ENCODE peak calls at places on chromosomes 2 and 18, in seven cellular contexts. One of them, this sample, is unnamed.
A peak's percentile ranks its signal among the peaks of the same experiment; 100 is the strongest.

GRCh38 chr2:50963734-50964133 is 68.2 kb downstream of the NRXN1 start:
- DNase-seq in Peyer's patch: no peak
- DNase-seq in neural progenitor cell: no peak
- DNase-seq in cardiac muscle cell: no peak
- DNase-seq in caudate nucleus: no peak
- DNase-seq in hepatocyte: no peak
- DNase-seq in A549: no peak
- DNase-seq in this sample: no peak

GRCh38 chr2:202014328-202015034 is 19.2 kb upstream of the FZD7 start:
- DNase-seq in A549: no peak
- DNase-seq in caudate nucleus: no peak
- DNase-seq in Peyer's patch: no peak
- DNase-seq in cardiac muscle cell: no peak
- DNase-seq in neural progenitor cell: no peak
- DNase-seq in hepatocyte: no peak
- DNase-seq in this sample: peak; percentile 23

GRCh38 chr2:232502901-232503791 is 15.5 kb upstream of the ECEL1 start:
- DNase-seq in hepatocyte: peak; percentile 79
- DNase-seq in A549: peak; percentile 28
- DNase-seq in cardiac muscle cell: peak; percentile 48
- DNase-seq in caudate nucleus: no peak
- DNase-seq in Peyer's patch: no peak
- DNase-seq in neural progenitor cell: peak; percentile 84
- DNase-seq in this sample: peak; percentile 9

GRCh38 chr2:169141713-169142352 is 72.5 kb downstream of the DHRS9 start:
- DNase-seq in neural progenitor cell: peak; percentile 75
- DNase-seq in Peyer's patch: peak; percentile 41
- DNase-seq in A549: peak; percentile 46
- DNase-seq in caudate nucleus: no peak
- DNase-seq in hepatocyte: peak; percentile 75
- DNase-seq in cardiac muscle cell: peak; percentile 72
- DNase-seq in this sample: peak; percentile 63

GRCh38 chr2:113711857-113712256 is 44.6 kb downstream of the SLC35F5 start:
- DNase-seq in A549: no peak
- DNase-seq in caudate nucleus: no peak
- DNase-seq in hepatocyte: no peak
- DNase-seq in cardiac muscle cell: no peak
- DNase-seq in Peyer's patch: no peak
- DNase-seq in neural progenitor cell: no peak
- DNase-seq in this sample: no peak

GRCh38 chr2:64644240-64645013 is 9.3 kb downstream of the SERTAD2 start:
- DNase-seq in hepatocyte: peak; percentile 88
- DNase-seq in A549: peak; percentile 91
- DNase-seq in neural progenitor cell: peak; percentile 87
- DNase-seq in Peyer's patch: peak; percentile 79
- DNase-seq in cardiac muscle cell: peak; percentile 87
- DNase-seq in caudate nucleus: no peak
- DNase-seq in this sample: peak; percentile 32

GRCh38 chr18:34999734-35000397 is 41.3 kb upstream of the MAPRE2 start:
- DNase-seq in Peyer's patch: no peak
- DNase-seq in cardiac muscle cell: no peak
- DNase-seq in A549: no peak
- DNase-seq in caudate nucleus: no peak
- DNase-seq in hepatocyte: no peak
- DNase-seq in neural progenitor cell: peak; percentile 52
- DNase-seq in this sample: no peak

GRCh38 chr18:50393802-50394201 is 19.0 kb downstream of the SKA1 start:
- DNase-seq in A549: no peak
- DNase-seq in caudate nucleus: no peak
- DNase-seq in Peyer's patch: no peak
- DNase-seq in cardiac muscle cell: no peak
- DNase-seq in hepatocyte: no peak
- DNase-seq in neural progenitor cell: no peak
- DNase-seq in this sample: no peak

GRCh38 chr18:67363694-67364093 is 152.8 kb downstream of the DSEL start:
- DNase-seq in neural progenitor cell: no peak
- DNase-seq in A549: no peak
- DNase-seq in caudate nucleus: no peak
- DNase-seq in hepatocyte: no peak
- DNase-seq in Peyer's patch: no peak
- DNase-seq in cardiac muscle cell: no peak
- DNase-seq in this sample: no peak

GRCh38 chr2:11683966-11684365 is 14.0 kb upstream of the NTSR2 start:
- DNase-seq in caudate nucleus: no peak
- DNase-seq in A549: no peak
- DNase-seq in Peyer's patch: no peak
- DNase-seq in cardiac muscle cell: no peak
- DNase-seq in hepatocyte: no peak
- DNase-seq in neural progenitor cell: no peak
- DNase-seq in this sample: no peak

GRCh38 chr2:70887550-70888229 is 48.0 kb upstream of the ATP6V1B1 start:
- DNase-seq in neural progenitor cell: peak; percentile 93
- DNase-seq in cardiac muscle cell: peak; percentile 67
- DNase-seq in A549: peak; percentile 74
- DNase-seq in Peyer's patch: no peak
- DNase-seq in hepatocyte: peak; percentile 56
- DNase-seq in caudate nucleus: no peak
- DNase-seq in this sample: peak; percentile 24

GRCh38 chr18:21474621-21475020 is 125.9 kb downstream of the ESCO1 start:
- DNase-seq in Peyer's patch: no peak
- DNase-seq in caudate nucleus: no peak
- DNase-seq in neural progenitor cell: peak; percentile 12
- DNase-seq in cardiac muscle cell: no peak
- DNase-seq in hepatocyte: no peak
- DNase-seq in A549: no peak
- DNase-seq in this sample: no peak

GRCh38 chr2:147945660-147946059 is 74.9 kb downstream of the ORC4 start:
- DNase-seq in caudate nucleus: no peak
- DNase-seq in hepatocyte: no peak
- DNase-seq in A549: no peak
- DNase-seq in neural progenitor cell: peak; percentile 40
- DNase-seq in cardiac muscle cell: peak; percentile 66
- DNase-seq in Peyer's patch: no peak
- DNase-seq in this sample: no peak

GRCh38 chr2:171712051-171712450 is 24.8 kb downstream of the DYNC1I2 start:
- DNase-seq in neural progenitor cell: no peak
- DNase-seq in cardiac muscle cell: no peak
- DNase-seq in Peyer's patch: no peak
- DNase-seq in hepatocyte: no peak
- DNase-seq in caudate nucleus: no peak
- DNase-seq in A549: no peak
- DNase-seq in this sample: no peak

GRCh38 chr2:66771359-66771978 is 336.5 kb downstream of the MEIS1 start:
- DNase-seq in cardiac muscle cell: no peak
- DNase-seq in caudate nucleus: no peak
- DNase-seq in Peyer's patch: no peak
- DNase-seq in A549: no peak
- DNase-seq in neural progenitor cell: no peak
- DNase-seq in hepatocyte: no peak
- DNase-seq in this sample: no peak

GRCh38 chr2:84830758-84831500 is 50.0 kb downstream of the TRABD2A start:
- DNase-seq in caudate nucleus: no peak
- DNase-seq in Peyer's patch: no peak
- DNase-seq in hepatocyte: no peak
- DNase-seq in A549: no peak
- DNase-seq in cardiac muscle cell: no peak
- DNase-seq in neural progenitor cell: peak; percentile 8
- DNase-seq in this sample: no peak

GRCh38 chr2:239158641-239159475 is 242.0 kb downstream of the HDAC4 start:
- DNase-seq in hepatocyte: no peak
- DNase-seq in Peyer's patch: no peak
- DNase-seq in neural progenitor cell: peak; percentile 18
- DNase-seq in caudate nucleus: no peak
- DNase-seq in cardiac muscle cell: no peak
- DNase-seq in A549: no peak
- DNase-seq in this sample: no peak

GRCh38 chr18:55083461-55083860 is 124.2 kb upstream of the CCDC68 start:
- DNase-seq in cardiac muscle cell: no peak
- DNase-seq in hepatocyte: no peak
- DNase-seq in neural progenitor cell: no peak
- DNase-seq in caudate nucleus: no peak
- DNase-seq in Peyer's patch: no peak
- DNase-seq in A549: no peak
- DNase-seq in this sample: no peak

GRCh38 chr2:1625281-1626001 is 118.9 kb downstream of the PXDN start:
- DNase-seq in neural progenitor cell: peak; percentile 83
- DNase-seq in A549: peak; percentile 40
- DNase-seq in caudate nucleus: no peak
- DNase-seq in Peyer's patch: no peak
- DNase-seq in cardiac muscle cell: no peak
- DNase-seq in hepatocyte: peak; percentile 50
- DNase-seq in this sample: no peak

GRCh38 chr2:162403884-162404283 is 60.0 kb downstream of the GCA start:
- DNase-seq in A549: no peak
- DNase-seq in Peyer's patch: no peak
- DNase-seq in neural progenitor cell: no peak
- DNase-seq in hepatocyte: no peak
- DNase-seq in caudate nucleus: no peak
- DNase-seq in cardiac muscle cell: no peak
- DNase-seq in this sample: no peak

GRCh38 chr18:9696112-9696511 is 12.0 kb upstream of the RAB31 start:
- DNase-seq in neural progenitor cell: no peak
- DNase-seq in hepatocyte: no peak
- DNase-seq in caudate nucleus: no peak
- DNase-seq in cardiac muscle cell: no peak
- DNase-seq in Peyer's patch: no peak
- DNase-seq in A549: no peak
- DNase-seq in this sample: no peak

GRCh38 chr2:54581326-54582039 is 125.4 kb downstream of the SPTBN1 start:
- DNase-seq in cardiac muscle cell: no peak
- DNase-seq in Peyer's patch: no peak
- DNase-seq in A549: no peak
- DNase-seq in neural progenitor cell: no peak
- DNase-seq in hepatocyte: no peak
- DNase-seq in caudate nucleus: no peak
- DNase-seq in this sample: no peak

GRCh38 chr2:189066037-189066436 is 91.9 kb downstream of the COL3A1 start:
- DNase-seq in hepatocyte: no peak
- DNase-seq in cardiac muscle cell: no peak
- DNase-seq in neural progenitor cell: no peak
- DNase-seq in A549: no peak
- DNase-seq in caudate nucleus: no peak
- DNase-seq in Peyer's patch: no peak
- DNase-seq in this sample: no peak

GRCh38 chr2:99772766-99773331 is 283.0 kb upstream of the REV1 start:
- DNase-seq in Peyer's patch: no peak
- DNase-seq in cardiac muscle cell: no peak
- DNase-seq in hepatocyte: no peak
- DNase-seq in caudate nucleus: no peak
- DNase-seq in A549: no peak
- DNase-seq in neural progenitor cell: no peak
- DNase-seq in this sample: no peak
- H3K27ac ChIP-seq in Peyer's patch: no peak overlapping the region
- H3K27ac ChIP-seq in cardiac muscle cell: no peak overlapping the region
- H3K27ac ChIP-seq in hepatocyte: no peak overlapping the region
- H3K27ac ChIP-seq in caudate nucleus: no peak overlapping the region
- H3K27ac ChIP-seq in A549: no peak overlapping the region
- H3K27ac ChIP-seq in neural progenitor cell: no peak overlapping the region
- H3K27ac ChIP-seq in this sample: no peak overlapping the region

DNA sequence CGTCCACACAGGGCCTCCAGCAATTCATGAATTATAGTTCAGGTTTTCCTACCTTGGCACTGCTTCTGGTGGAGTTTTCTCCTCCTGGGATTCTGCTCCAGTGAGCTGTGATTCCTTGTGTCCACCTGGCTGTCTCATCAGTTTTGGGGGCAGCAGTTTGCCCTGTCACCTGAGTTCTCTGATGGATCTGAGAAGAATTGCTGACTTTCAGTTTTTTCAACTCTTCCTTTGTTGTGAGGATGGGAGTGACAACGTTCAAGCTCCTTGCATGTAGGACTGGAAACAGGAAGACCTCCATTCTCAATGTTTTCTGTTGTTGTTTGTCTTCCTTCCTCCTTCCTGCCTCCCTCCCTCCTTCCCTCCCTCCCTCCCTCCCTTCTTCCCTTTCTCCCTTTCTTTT is 359.0 kb downstream of the TSN start:
- DNase-seq in Peyer's patch: no peak
- DNase-seq in hepatocyte: no peak
- DNase-seq in neural progenitor cell: no peak
- DNase-seq in caudate nucleus: no peak
- DNase-seq in A549: no peak
- DNase-seq in cardiac muscle cell: no peak
- DNase-seq in this sample: no peak
- H3K27ac ChIP-seq in Peyer's patch: no peak overlapping the region
- H3K27ac ChIP-seq in hepatocyte: no peak overlapping the region
- H3K27ac ChIP-seq in neural progenitor cell: no peak overlapping the region
- H3K27ac ChIP-seq in caudate nucleus: no peak overlapping the region
- H3K27ac ChIP-seq in A549: no peak overlapping the region
- H3K27ac ChIP-seq in cardiac muscle cell: no peak overlapping the region
- H3K27ac ChIP-seq in this sample: no peak overlapping the region

GRCh38 chr2:86751778-86752177 is 31.7 kb downstream of the RMND5A start:
- DNase-seq in hepatocyte: no peak
- DNase-seq in cardiac muscle cell: no peak
- DNase-seq in caudate nucleus: no peak
- DNase-seq in A549: no peak
- DNase-seq in Peyer's patch: no peak
- DNase-seq in neural progenitor cell: no peak
- DNase-seq in this sample: no peak

GRCh38 chr2:86750240-86750839 is 30.2 kb downstream of the RMND5A start:
- DNase-seq in caudate nucleus: no peak
- DNase-seq in Peyer's patch: no peak
- DNase-seq in cardiac muscle cell: no peak
- DNase-seq in A549: no peak
- DNase-seq in hepatocyte: no peak
- DNase-seq in neural progenitor cell: no peak
- DNase-seq in this sample: no peak

GRCh38 chr2:86753606-86754005 is 33.5 kb downstream of the RMND5A start:
- DNase-seq in hepatocyte: no peak
- DNase-seq in neural progenitor cell: no peak
- DNase-seq in A549: no peak
- DNase-seq in Peyer's patch: no peak
- DNase-seq in cardiac muscle cell: no peak
- DNase-seq in caudate nucleus: no peak
- DNase-seq in this sample: no peak

GRCh38 chr2:86747708-86748627 is 27.9 kb downstream of the RMND5A start:
- DNase-seq in A549: no peak
- DNase-seq in cardiac muscle cell: no peak
- DNase-seq in caudate nucleus: peak; percentile 39
- DNase-seq in Peyer's patch: no peak
- DNase-seq in hepatocyte: peak; percentile 54
- DNase-seq in neural progenitor cell: peak; percentile 63
- DNase-seq in this sample: peak; percentile 20

GRCh38 chr2:86752934-86753333 is 32.8 kb downstream of the RMND5A start:
- DNase-seq in hepatocyte: no peak
- DNase-seq in neural progenitor cell: no peak
- DNase-seq in Peyer's patch: no peak
- DNase-seq in A549: no peak
- DNase-seq in cardiac muscle cell: no peak
- DNase-seq in caudate nucleus: no peak
- DNase-seq in this sample: peak; percentile 15
- H3K27ac ChIP-seq in hepatocyte: no peak overlapping the region
- H3K27ac ChIP-seq in neural progenitor cell: peak overlapping the region; percentile 40
- H3K27ac ChIP-seq in Peyer's patch: no peak overlapping the region
- H3K27ac ChIP-seq in A549: no peak overlapping the region
- H3K27ac ChIP-seq in cardiac muscle cell: no peak overlapping the region
- H3K27ac ChIP-seq in caudate nucleus: no peak overlapping the region
- H3K27ac ChIP-seq in this sample: no peak overlapping the region

DNA sequence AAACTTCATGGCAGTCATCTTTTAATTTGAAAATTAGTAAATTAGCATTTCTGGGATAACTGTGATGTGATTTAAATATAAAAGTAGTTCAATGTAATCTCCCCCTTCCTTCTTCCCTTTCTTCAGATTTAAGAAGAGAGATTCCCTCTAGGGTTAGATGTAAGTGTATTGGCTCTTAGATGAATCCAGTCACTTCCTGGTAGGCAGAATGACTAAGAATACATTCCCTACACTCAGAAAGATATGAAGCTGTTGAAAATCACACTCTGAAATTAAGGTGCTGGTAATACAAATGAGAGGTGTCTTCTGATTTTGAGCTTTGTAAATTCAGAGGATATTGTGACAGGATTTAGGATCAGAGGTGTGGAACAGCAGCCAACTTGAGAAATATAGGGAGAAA is 71.6 kb downstream of the TDRD15 start:
- DNase-seq in cardiac muscle cell: no peak
- DNase-seq in hepatocyte: no peak
- DNase-seq in caudate nucleus: no peak
- DNase-seq in A549: no peak
- DNase-seq in Peyer's patch: no peak
- DNase-seq in neural progenitor cell: no peak
- DNase-seq in this sample: no peak
- H3K27ac ChIP-seq in cardiac muscle cell: no peak overlapping the region
- H3K27ac ChIP-seq in hepatocyte: no peak overlapping the region
- H3K27ac ChIP-seq in caudate nucleus: peak overlapping the region; percentile 9
- H3K27ac ChIP-seq in A549: no peak overlapping the region
- H3K27ac ChIP-seq in Peyer's patch: no peak overlapping the region
- H3K27ac ChIP-seq in neural progenitor cell: peak overlapping the region; percentile 40
- H3K27ac ChIP-seq in this sample: no peak overlapping the region